ENCODE peak calls at places on chromosomes 11 and 22, in seven cellular contexts. L, O, K, Y, N, R and G are unnamed samples.

GRCh38 chr11:81005595-81005994 is 1564.8 kb upstream of the TENM4 start:
- DNase-seq in Y (no peak), O (no peak), L (peak; percentile 68), R (no peak), N (peak; percentile 43), K (no peak), G (peak; percentile 74)

GRCh38 chr11:93059074-93059957 is 89.9 kb downstream of the MTNR1B start:
- DNase-seq in O (no peak), K (no peak), L (peak; percentile 97), N (no peak), R (no peak), Y (no peak), G (peak; percentile 41)

GRCh38 chr22:37411655-37412054 is 15.6 kb downstream of the ELFN2 start:
- DNase-seq in Y (no peak), L (no peak), N (no peak), O (no peak), R (no peak), K (no peak), G (no peak)

GRCh38 chr11:44876923-44877322 is 73.8 kb downstream of the TP53I11 start:
- DNase-seq in K (no peak), N (no peak), R (no peak), Y (no peak), L (no peak), O (no peak), G (no peak)

GRCh38 chr11:93236741-93237675 is 39.2 kb upstream of the SLC36A4 start:
- DNase-seq in Y (no peak), K (no peak), R (no peak), O (peak; percentile 29), N (peak; percentile 42), L (peak; percentile 38), G (peak; percentile 36)

GRCh38 chr22:44191036-44191454 is 10.3 kb downstream of the PARVG start:
- DNase-seq in K (no peak), L (no peak), N (no peak), O (no peak), Y (peak; percentile 48), R (no peak), G (peak; percentile 24)

GRCh38 chr11:16959528-16960100 is 54.6 kb downstream of the PLEKHA7 start:
- DNase-seq in O (no peak), K (no peak), Y (no peak), R (no peak), N (no peak), L (no peak), G (no peak)

GRCh38 chr11:88164806-88165205 is 10.4 kb downstream of the RAB38 start:
- DNase-seq in R (no peak), O (no peak), K (no peak), Y (no peak), L (no peak), N (no peak), G (no peak)

GRCh38 chr22:36552300-36552699 is 23.3 kb upstream of the EIF3D start:
- DNase-seq in K (no peak), O (no peak), R (no peak), Y (no peak), N (no peak), L (no peak), G (no peak)

GRCh38 chr11:132056689-132057088 is 686.3 kb downstream of the NTM start:
- DNase-seq in K (no peak), R (no peak), O (no peak), N (no peak), L (peak; percentile 57), Y (no peak), G (peak; percentile 82)

GRCh38 chr11:774873-775592 is 2.3 kb downstream of the GATD1 start:
- DNase-seq in R (peak; percentile 76), O (no peak), K (no peak), L (no peak), N (peak; percentile 36), Y (peak; percentile 64), G (peak; percentile 22)

GRCh38 chr11:82975882-82976281 is 74.3 kb downstream of the DDIAS start:
- DNase-seq in K (no peak), R (no peak), L (no peak), N (no peak), Y (no peak), O (no peak), G (no peak)

GRCh38 chr11:19698493-19699292 is 13.9 kb upstream of the NAV2 start:
- DNase-seq in Y (no peak), O (no peak), K (no peak), R (no peak), L (no peak), N (no peak), G (peak; percentile 98)

GRCh38 chr22:39997939-39998726 is 3.4 kb downstream of the FAM83F start:
- DNase-seq in K (no peak), O (no peak), R (no peak), L (peak; percentile 10), Y (no peak), N (peak; percentile 48), G (no peak)

GRCh38 chr22:37048133-37048532 is 3.4 kb upstream of the KCTD17 start:
- DNase-seq in Y (no peak), N (no peak), L (no peak), K (no peak), O (no peak), R (no peak), G (peak; percentile 12)

GRCh38 chr11:61955031-61955415 is 4.9 kb downstream of the BEST1 start:
- DNase-seq in R (peak; percentile 91), L (peak; percentile 95), O (no peak), Y (peak; percentile 86), K (no peak), N (no peak), G (peak; percentile 89)

GRCh38 chr11:55726715-55727324 is 46.4 kb upstream of the OR5D13 start:
- DNase-seq in N (no peak), L (no peak), K (no peak), Y (no peak), O (no peak), R (no peak), G (no peak)

GRCh38 chr11:61173456-61173855 is 12.2 kb upstream of the VPS37C start:
- DNase-seq in L (peak; percentile 35), R (no peak), N (peak; percentile 21), K (no peak), O (no peak), Y (no peak), G (peak; percentile 52)

DNA sequence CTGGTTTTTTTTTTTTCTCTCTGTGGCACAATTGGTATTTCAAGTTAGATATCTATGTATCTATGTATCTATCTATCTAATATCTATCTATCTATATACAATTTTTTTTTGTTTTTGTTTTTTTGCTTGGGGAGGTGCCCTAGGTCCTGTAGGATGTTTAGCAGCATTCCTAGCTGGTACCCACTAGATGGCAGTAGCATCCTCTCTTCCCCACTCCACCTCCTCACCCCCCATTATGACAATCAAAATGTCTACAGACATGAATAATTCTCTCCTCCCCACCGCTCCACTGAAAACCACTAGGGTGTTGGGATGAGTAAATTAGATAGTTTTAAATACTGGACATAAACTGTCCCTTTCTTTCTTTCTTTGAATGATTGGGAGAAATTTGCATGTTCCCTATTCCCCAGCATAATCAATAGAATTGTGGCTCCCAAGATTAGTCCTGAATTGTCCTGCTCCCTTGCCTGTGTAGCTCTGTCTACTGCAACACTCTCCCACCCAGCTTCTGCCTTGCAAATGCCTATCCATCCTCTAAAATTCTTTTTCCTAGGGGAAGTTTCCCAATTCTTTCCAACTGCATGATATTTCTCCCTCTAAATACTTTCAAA is 1152.4 kb downstream of the LRRC4C start:
- DNase-seq in K (no peak), N (peak; percentile 64), R (no peak), L (peak; percentile 54), O (peak; percentile 12), Y (no peak), G (peak; percentile 57)
- TF ChIP-seq CTCF in K (no peak), N (peak; percentile 75), R (peak; percentile 16), L (peak; percentile 87), O (peak; percentile 75), Y (peak; percentile 60), G (peak; percentile 90)

DNA sequence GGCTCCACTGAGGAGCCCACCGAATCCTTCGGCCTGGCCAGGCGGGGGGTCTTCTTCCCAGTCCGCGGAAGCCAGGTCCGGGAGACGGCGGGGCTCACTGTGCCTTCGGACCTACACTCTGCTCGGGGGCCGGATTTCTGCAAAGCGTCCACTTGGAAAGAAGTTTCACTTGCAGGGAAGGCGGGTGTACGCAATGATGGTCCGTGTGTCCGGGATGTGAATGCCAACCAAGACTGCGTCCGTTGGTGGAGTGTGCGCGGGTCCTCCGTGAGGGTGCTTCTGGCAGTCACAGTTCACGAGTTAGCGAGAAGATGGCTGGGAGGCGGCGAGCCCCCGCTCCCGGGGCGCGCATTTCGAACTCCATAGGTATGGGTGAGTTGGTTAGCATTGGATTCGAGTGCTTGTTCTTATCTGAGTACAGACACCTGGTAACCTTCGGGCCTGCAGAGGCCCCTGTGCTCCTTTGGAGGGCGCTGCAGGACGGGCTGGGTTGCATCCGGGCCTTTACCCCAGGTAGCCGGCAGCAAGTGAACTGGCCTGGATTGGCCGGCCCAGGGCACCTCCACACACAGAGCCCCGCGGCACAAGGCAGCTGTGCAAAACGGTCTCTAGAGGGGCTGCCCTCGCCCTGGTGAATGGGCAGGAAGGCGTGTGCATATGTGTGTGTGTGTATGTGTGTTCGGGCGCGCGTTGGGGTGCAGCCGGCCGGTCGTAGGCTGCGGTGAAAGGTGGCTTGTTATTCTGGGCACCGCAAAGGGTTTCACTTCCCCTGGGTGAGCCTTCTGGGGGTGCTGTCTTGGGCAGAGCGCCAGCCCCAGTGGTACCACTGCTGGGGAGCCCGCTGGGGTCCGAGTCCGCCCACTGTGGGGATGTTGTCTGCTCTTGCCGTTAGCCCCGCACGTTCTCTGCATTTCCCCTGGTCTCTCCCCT is 13.3 kb upstream of the CYP2R1 start:
- DNase-seq in R (peak; percentile 93), N (peak; percentile 44), O (no peak), L (peak; percentile 33), Y (peak; percentile 73), K (peak; percentile 70), G (peak; percentile 16)
- TF ChIP-seq CTCF in R (peak; percentile 10), N (peak; percentile 71), O (peak; percentile 9), L (no peak), Y (peak; percentile 46), K (peak; percentile 69), G (peak; percentile 37)

DNA sequence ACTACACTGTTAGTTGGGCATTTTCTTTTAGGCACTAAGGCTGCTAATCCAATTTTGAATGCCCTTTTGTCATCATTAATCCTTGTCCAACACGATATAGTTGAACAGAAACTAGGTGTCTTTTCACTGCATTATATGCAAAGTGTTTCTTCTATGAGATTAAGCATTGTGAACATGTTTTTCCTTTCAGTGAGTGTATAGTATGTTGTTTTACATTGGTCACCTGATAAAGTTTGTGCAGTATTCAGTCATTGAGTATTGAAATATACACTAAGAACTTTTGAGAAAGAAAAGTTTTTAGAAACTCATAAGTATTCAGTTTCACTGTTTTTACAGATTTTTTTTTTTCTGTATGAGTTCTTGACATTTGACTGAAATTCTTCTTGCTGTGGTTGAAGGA is 59.0 kb downstream of the ZC3H12C start:
- DNase-seq in N (no peak), K (no peak), O (no peak), R (no peak), L (no peak), Y (no peak), G (no peak)
- TF ChIP-seq CTCF in N (no peak), K (no peak), O (no peak), R (no peak), L (no peak), Y (no peak), G (no peak)

DNA sequence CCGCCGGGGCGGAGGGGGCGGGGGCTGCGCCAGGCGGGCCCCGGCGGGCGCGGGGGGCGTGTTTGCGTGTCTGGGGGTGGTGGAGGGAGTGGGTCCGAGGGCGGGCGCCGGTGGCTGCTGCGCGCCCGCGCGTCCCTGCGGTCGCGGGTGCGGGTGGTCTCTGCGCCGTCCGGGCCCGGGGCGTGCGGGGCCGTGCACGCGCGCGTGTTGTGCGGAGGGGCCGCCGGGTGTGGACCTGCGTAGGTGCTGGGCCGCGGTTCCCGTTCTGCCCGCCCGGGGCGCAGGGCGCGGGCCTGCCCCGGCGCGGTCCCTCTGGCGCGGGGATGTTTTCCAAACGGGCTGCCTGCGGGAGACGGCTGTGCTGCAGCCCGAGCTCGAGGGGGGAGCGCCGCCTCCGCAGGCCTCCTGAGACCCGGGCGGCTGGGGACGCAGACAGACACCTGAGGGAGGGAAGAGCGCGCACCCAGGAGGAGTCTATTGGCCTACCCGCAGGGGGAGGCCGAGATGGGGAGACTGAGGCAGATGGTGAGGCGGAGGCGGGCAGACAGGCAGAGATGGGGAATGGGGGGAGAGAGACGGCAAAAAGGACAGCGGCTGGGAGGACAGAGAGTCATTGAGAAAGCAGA is 442 bp downstream of the PELI3 start:
- DNase-seq in Y (no peak), K (no peak), O (no peak), R (no peak), L (peak; percentile 18), N (peak; percentile 19), G (peak; percentile 28)
- TF ChIP-seq CTCF in Y (peak; percentile 37), K (peak; percentile 53), O (peak; percentile 46), R (peak; percentile 30), L (peak; percentile 32), N (peak; percentile 29), G (peak; percentile 2)